ENCODE peak calls at places on chromosomes 16 and 17, in five cellular contexts. One of them, this sample, is unnamed.

GRCh38 chr17:19897901-19898300 is 30.2 kb upstream of the ULK2 start:
- DNase-seq in breast epithelium: no peak
- DNase-seq in endothelial cell of umbilical vein: peak
- DNase-seq in lower lobe of right lung: no peak
- DNase-seq in GM23338: no peak
- DNase-seq in this sample: no peak

GRCh38 chr17:78831688-78832540 is 8.7 kb downstream of the USP36 start:
- DNase-seq in breast epithelium: no peak
- DNase-seq in endothelial cell of umbilical vein: no peak
- DNase-seq in lower lobe of right lung: peak
- DNase-seq in GM23338: no peak
- DNase-seq in this sample: no peak

GRCh38 chr16:16930309-16931000 is 540.3 kb downstream of the XYLT1 start:
- DNase-seq in breast epithelium: no peak
- DNase-seq in endothelial cell of umbilical vein: no peak
- DNase-seq in lower lobe of right lung: no peak
- DNase-seq in GM23338: no peak
- DNase-seq in this sample: no peak

GRCh38 chr16:23587726-23588125 is 8.4 kb downstream of the NDUFAB1 start:
- DNase-seq in breast epithelium: no peak
- DNase-seq in endothelial cell of umbilical vein: no peak
- DNase-seq in lower lobe of right lung: no peak
- DNase-seq in GM23338: no peak
- DNase-seq in this sample: no peak

GRCh38 chr17:81823800-81824550 is 9.1 kb downstream of the MCRIP1 start:
- DNase-seq in breast epithelium: no peak
- DNase-seq in endothelial cell of umbilical vein: no peak
- DNase-seq in lower lobe of right lung: no peak
- DNase-seq in GM23338: no peak
- DNase-seq in this sample: no peak

GRCh38 chr17:7850970-7851437 is 3.9 kb upstream of the TMEM88 start:
- DNase-seq in breast epithelium: no peak
- DNase-seq in endothelial cell of umbilical vein: no peak
- DNase-seq in lower lobe of right lung: no peak
- DNase-seq in GM23338: no peak
- DNase-seq in this sample: no peak

GRCh38 chr16:49338867-49339266 is 34.7 kb upstream of the C16orf78 start:
- DNase-seq in breast epithelium: no peak
- DNase-seq in endothelial cell of umbilical vein: no peak
- DNase-seq in lower lobe of right lung: no peak
- DNase-seq in GM23338: no peak
- DNase-seq in this sample: no peak

GRCh38 chr16:66176731-66177130 is 189.8 kb upstream of the CDH5 start:
- DNase-seq in breast epithelium: no peak
- DNase-seq in endothelial cell of umbilical vein: no peak
- DNase-seq in lower lobe of right lung: no peak
- DNase-seq in GM23338: no peak
- DNase-seq in this sample: no peak

GRCh38 chr17:80224683-80225082 is 4.5 kb downstream of the SLC26A11 start:
- DNase-seq in breast epithelium: no peak
- DNase-seq in endothelial cell of umbilical vein: no peak
- DNase-seq in lower lobe of right lung: no peak
- DNase-seq in GM23338: no peak
- DNase-seq in this sample: no peak

GRCh38 chr17:48878920-48879898 is 13.4 kb upstream of the ATP5MC1 start:
- DNase-seq in breast epithelium: no peak
- DNase-seq in endothelial cell of umbilical vein: peak
- DNase-seq in lower lobe of right lung: no peak
- DNase-seq in GM23338: peak
- DNase-seq in this sample: peak

GRCh38 chr17:41917192-41917591 is 1.6 kb downstream of the ACLY start:
- DNase-seq in breast epithelium: no peak
- DNase-seq in endothelial cell of umbilical vein: peak
- DNase-seq in lower lobe of right lung: no peak
- DNase-seq in GM23338: no peak
- DNase-seq in this sample: peak

GRCh38 chr16:583815-584591 is 5.9 kb upstream of the RAB40C start:
- DNase-seq in breast epithelium: no peak
- DNase-seq in endothelial cell of umbilical vein: no peak
- DNase-seq in lower lobe of right lung: no peak
- DNase-seq in GM23338: peak
- DNase-seq in this sample: peak

GRCh38 chr17:17351901-17352781 is 49.0 kb downstream of the NT5M start:
- DNase-seq in breast epithelium: peak
- DNase-seq in endothelial cell of umbilical vein: peak
- DNase-seq in lower lobe of right lung: no peak
- DNase-seq in GM23338: no peak
- DNase-seq in this sample: peak

GRCh38 chr17:82497483-82498405 is 21.8 kb upstream of the FOXK2 start:
- DNase-seq in breast epithelium: no peak
- DNase-seq in endothelial cell of umbilical vein: peak
- DNase-seq in lower lobe of right lung: peak
- DNase-seq in GM23338: peak
- DNase-seq in this sample: peak

GRCh38 chr16:84423416-84423837 is 55.1 kb downstream of the ATP2C2 start:
- DNase-seq in breast epithelium: no peak
- DNase-seq in endothelial cell of umbilical vein: peak
- DNase-seq in lower lobe of right lung: peak
- DNase-seq in GM23338: peak
- DNase-seq in this sample: no peak

GRCh38 chr17:82212331-82213250 is at the start of gene CCDC57:
- DNase-seq in breast epithelium: peak
- DNase-seq in endothelial cell of umbilical vein: peak
- DNase-seq in lower lobe of right lung: peak
- DNase-seq in GM23338: peak
- DNase-seq in this sample: peak

DNA sequence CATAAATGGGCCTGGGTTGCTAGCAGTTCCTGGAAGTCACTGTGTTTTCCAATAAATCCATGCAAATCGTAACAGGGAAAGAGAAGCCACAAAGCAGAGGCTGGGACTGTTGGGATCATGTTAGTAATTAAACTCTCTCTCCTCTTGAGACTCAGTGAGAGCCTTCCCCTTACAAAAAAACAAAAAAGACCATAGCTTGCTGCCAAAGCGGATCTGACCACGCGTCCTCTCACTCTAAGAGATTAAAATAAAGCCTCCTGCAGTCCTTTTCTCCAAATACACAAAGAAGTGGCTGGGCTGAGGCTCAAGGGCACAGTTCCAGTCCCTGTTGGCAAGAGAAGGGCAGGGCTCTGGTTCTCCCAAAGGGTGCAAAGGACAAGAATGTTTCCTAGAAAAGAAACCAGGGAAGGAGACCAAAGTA is 38.5 kb downstream of the PIGL start:
- DNase-seq in breast epithelium: no peak
- DNase-seq in endothelial cell of umbilical vein: peak
- DNase-seq in lower lobe of right lung: peak
- DNase-seq in GM23338: peak
- DNase-seq in this sample: peak
- H3K4me3 ChIP-seq in breast epithelium: peak
- H3K4me3 ChIP-seq in endothelial cell of umbilical vein: no peak
- H3K4me3 ChIP-seq in lower lobe of right lung: no peak
- H3K4me3 ChIP-seq in GM23338: peak
- H3K4me3 ChIP-seq in this sample: no peak

GRCh38 chr16:7115898-7116297 is 216.7 kb upstream of the RBFOX1 start:
- DNase-seq in breast epithelium: no peak
- DNase-seq in endothelial cell of umbilical vein: no peak
- DNase-seq in lower lobe of right lung: no peak
- DNase-seq in GM23338: no peak
- DNase-seq in this sample: no peak

GRCh38 chr16:7113949-7114348 is 218.7 kb upstream of the RBFOX1 start:
- DNase-seq in breast epithelium: no peak
- DNase-seq in endothelial cell of umbilical vein: no peak
- DNase-seq in lower lobe of right lung: no peak
- DNase-seq in GM23338: no peak
- DNase-seq in this sample: no peak

GRCh38 chr16:7116734-7117133 is 215.9 kb upstream of the RBFOX1 start:
- DNase-seq in breast epithelium: no peak
- DNase-seq in endothelial cell of umbilical vein: no peak
- DNase-seq in lower lobe of right lung: no peak
- DNase-seq in GM23338: no peak
- DNase-seq in this sample: no peak
- TF ChIP-seq CTCF in breast epithelium: no peak
- TF ChIP-seq CTCF in endothelial cell of umbilical vein: no peak
- TF ChIP-seq CTCF in lower lobe of right lung: no peak
- TF ChIP-seq CTCF in GM23338: no peak
- TF ChIP-seq CTCF in this sample: no peak

GRCh38 chr17:37609170-37610040 is at the start of gene SYNRG:
- DNase-seq in breast epithelium: peak
- DNase-seq in endothelial cell of umbilical vein: peak
- DNase-seq in lower lobe of right lung: peak
- DNase-seq in GM23338: peak
- DNase-seq in this sample: peak

GRCh38 chr17:37610971-37611370 is 1.8 kb upstream of the SYNRG start:
- DNase-seq in breast epithelium: no peak
- DNase-seq in endothelial cell of umbilical vein: no peak
- DNase-seq in lower lobe of right lung: no peak
- DNase-seq in GM23338: peak
- DNase-seq in this sample: no peak

GRCh38 chr17:37614391-37614790 is 5.2 kb upstream of the SYNRG start:
- DNase-seq in breast epithelium: no peak
- DNase-seq in endothelial cell of umbilical vein: no peak
- DNase-seq in lower lobe of right lung: no peak
- DNase-seq in GM23338: no peak
- DNase-seq in this sample: no peak

DNA sequence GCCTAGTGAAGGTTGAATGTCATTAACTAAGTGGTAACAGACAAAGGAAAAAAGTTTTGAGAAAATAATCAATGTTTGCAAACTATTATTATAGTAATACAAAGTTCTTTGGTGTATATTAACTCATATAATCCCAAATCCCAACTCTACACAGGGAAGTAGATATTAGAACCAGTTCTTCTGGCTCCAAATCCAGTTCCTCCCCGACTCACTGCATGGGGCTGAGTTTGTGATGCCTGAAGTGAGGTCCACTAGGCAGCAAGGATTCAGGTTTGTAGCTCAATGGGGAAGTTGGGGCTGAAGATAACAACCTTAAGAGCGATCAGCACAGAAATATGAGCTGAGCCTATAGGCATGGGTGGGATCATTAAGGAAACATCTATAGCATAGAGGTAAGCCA is 5.6 kb upstream of the SYNRG start:
- DNase-seq in breast epithelium: no peak
- DNase-seq in endothelial cell of umbilical vein: no peak
- DNase-seq in lower lobe of right lung: no peak
- DNase-seq in GM23338: no peak
- DNase-seq in this sample: no peak
- H3K27ac ChIP-seq in breast epithelium: no peak
- H3K27ac ChIP-seq in endothelial cell of umbilical vein: no peak
- H3K27ac ChIP-seq in lower lobe of right lung: no peak
- H3K27ac ChIP-seq in GM23338: no peak
- H3K27ac ChIP-seq in this sample: no peak

DNA sequence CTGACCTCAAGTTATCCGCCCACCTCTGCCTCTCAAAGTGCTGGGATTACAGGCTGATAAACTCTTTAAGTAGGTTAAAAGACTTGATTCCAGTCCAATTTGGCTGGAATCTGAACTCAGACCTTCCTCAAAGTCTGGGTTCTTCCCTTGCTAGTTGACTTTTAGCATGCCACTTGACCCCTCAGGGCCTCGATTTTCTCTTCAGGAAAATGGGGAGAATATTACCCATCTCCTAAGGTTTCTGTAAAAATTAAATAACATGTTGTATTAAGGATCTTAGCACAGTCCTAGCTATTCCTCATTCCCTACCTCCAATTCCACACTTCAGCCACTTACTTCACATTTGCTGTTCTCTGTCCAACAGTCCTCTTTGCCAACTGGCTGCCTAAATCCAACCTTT is 1.9 kb downstream of the GTF3C1 start:
- DNase-seq in breast epithelium: no peak
- DNase-seq in endothelial cell of umbilical vein: no peak
- DNase-seq in lower lobe of right lung: no peak
- DNase-seq in GM23338: no peak
- DNase-seq in this sample: no peak
- H3K4me3 ChIP-seq in breast epithelium: no peak
- H3K4me3 ChIP-seq in endothelial cell of umbilical vein: no peak
- H3K4me3 ChIP-seq in lower lobe of right lung: no peak
- H3K4me3 ChIP-seq in GM23338: no peak
- H3K4me3 ChIP-seq in this sample: no peak

DNA sequence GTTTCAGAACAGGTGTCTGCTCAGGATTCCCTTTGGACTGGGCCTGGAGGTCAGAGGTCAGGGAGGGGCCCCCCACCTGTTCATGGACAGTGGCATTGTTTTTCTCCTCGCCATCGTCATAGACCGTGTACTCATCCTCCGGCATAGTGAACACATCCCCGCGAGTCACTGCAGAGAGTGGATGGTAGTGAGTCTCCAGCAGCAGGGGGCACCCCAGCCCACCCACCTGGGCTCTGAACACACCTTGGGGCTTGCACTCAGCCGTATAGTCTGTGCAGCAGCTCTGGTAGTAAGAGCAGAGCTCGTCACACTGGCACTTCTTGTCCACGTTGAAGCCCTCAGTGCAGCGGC is 448 bp downstream of the VTN start:
- DNase-seq in breast epithelium: no peak
- DNase-seq in endothelial cell of umbilical vein: no peak
- DNase-seq in lower lobe of right lung: no peak
- DNase-seq in GM23338: no peak
- DNase-seq in this sample: no peak
- TF ChIP-seq CTCF in breast epithelium: no peak
- TF ChIP-seq CTCF in endothelial cell of umbilical vein: no peak
- TF ChIP-seq CTCF in lower lobe of right lung: no peak
- TF ChIP-seq CTCF in GM23338: peak
- TF ChIP-seq CTCF in this sample: no peak

GRCh38 chr16:35564889-35565288 is 2105.5 kb downstream of the TP53TG3F start:
- DNase-seq in breast epithelium: no peak
- DNase-seq in endothelial cell of umbilical vein: no peak
- DNase-seq in lower lobe of right lung: no peak
- DNase-seq in GM23338: no peak
- DNase-seq in this sample: no peak
- H3K27ac ChIP-seq in breast epithelium: no peak
- H3K27ac ChIP-seq in endothelial cell of umbilical vein: no peak
- H3K27ac ChIP-seq in lower lobe of right lung: no peak
- H3K27ac ChIP-seq in GM23338: no peak
- H3K27ac ChIP-seq in this sample: no peak

This sample was measured in body of pancreas.